ENCODE peak calls at places on chromosome X, in ten cellular contexts. G is HepG2, R is A549, C is heart left ventricle, Y is transverse colon, Z is uterus, X is HCT116, B is ovary, F is GM12892, I is breast epithelium. N is an unnamed sample.

GRCh38 chrX:57565198-57565597 is 26.6 kb upstream of the ZXDB start:
- DNase-seq in G (peak; percentile 56), R (no peak), C (no peak), Y (no peak), Z (no peak), X (no peak), B (no peak), F (no peak), I (no peak), N (no peak)

GRCh38 chrX:115029869-115030564 is 12.6 kb upstream of the IL13RA2 start:
- DNase-seq in G (no peak), R (no peak), C (no peak), Y (no peak), Z (no peak), X (no peak), B (no peak), F (no peak), I (no peak), N (no peak)

GRCh38 chrX:137563681-137564651 is 2.0 kb upstream of the ZIC3 start:
- DNase-seq in G (no peak), R (no peak), C (no peak), Y (no peak), Z (no peak), X (no peak), B (no peak), F (no peak), I (no peak), N (no peak)

GRCh38 chrX:26309262-26309661 is 93.3 kb downstream of the MAGEB5 start:
- DNase-seq in G (no peak), R (no peak), C (no peak), Y (no peak), Z (no peak), X (no peak), B (no peak), F (no peak), I (no peak), N (no peak)

GRCh38 chrX:119236599-119237525 is 777 bp downstream of the PGRMC1 start:
- DNase-seq in G (no peak), R (no peak), C (no peak), Y (peak; percentile 50), Z (peak; percentile 32), X (no peak), B (peak; percentile 14), F (peak; percentile 25), I (no peak), N (no peak)

GRCh38 chrX:79263550-79263949 is 103.6 kb downstream of the ITM2A start:
- DNase-seq in G (no peak), R (no peak), C (no peak), Y (no peak), Z (no peak), X (no peak), B (no peak), F (no peak), I (no peak), N (no peak)

GRCh38 chrX:51420610-51421009 is 75.8 kb downstream of the NUDT11 start:
- DNase-seq in G (peak; percentile 5), R (peak; percentile 3), C (no peak), Y (no peak), Z (no peak), X (peak; percentile 23), B (no peak), F (no peak), I (no peak), N (no peak)

GRCh38 chrX:138349351-138349750 is 362.2 kb downstream of the FGF13 start:
- DNase-seq in G (no peak), R (no peak), C (no peak), Y (no peak), Z (no peak), X (no peak), B (no peak), F (no peak), I (no peak), N (no peak)

GRCh38 chrX:6505960-6506359 is 29.0 kb downstream of the VCX3A start:
- DNase-seq in G (no peak), R (no peak), C (no peak), Y (no peak), Z (no peak), X (no peak), B (no peak), F (no peak), I (no peak), N (no peak)

GRCh38 chrX:54785901-54786300 is 12.2 kb downstream of the ITIH6 start:
- DNase-seq in G (peak; percentile 7), R (no peak), C (no peak), Y (no peak), Z (no peak), X (no peak), B (no peak), F (no peak), I (no peak), N (no peak)

GRCh38 chrX:136961594-136962135 is 72.1 kb downstream of the GPR101 start:
- DNase-seq in G (no peak), R (no peak), C (no peak), Y (no peak), Z (no peak), X (no peak), B (no peak), F (no peak), I (no peak), N (no peak)

GRCh38 chrX:3532571-3532970 is 180.9 kb downstream of the PRKX start:
- DNase-seq in G (no peak), R (no peak), C (no peak), Y (no peak), Z (no peak), X (no peak), B (no peak), F (no peak), I (no peak), N (no peak)

GRCh38 chrX:40106677-40107290 is 9.0 kb upstream of the BCOR start:
- DNase-seq in G (no peak), R (no peak), C (no peak), Y (no peak), Z (no peak), X (no peak), B (no peak), F (no peak), I (no peak), N (no peak)

GRCh38 chrX:40105791-40106676 is 8.3 kb upstream of the BCOR start:
- DNase-seq in G (no peak), R (peak; percentile 38), C (peak; percentile 76), Y (peak; percentile 78), Z (peak; percentile 68), X (no peak), B (peak; percentile 71), F (peak; percentile 47), I (peak; percentile 70), N (no peak)

GRCh38 chrX:40104649-40105015 is 6.9 kb upstream of the BCOR start:
- DNase-seq in G (no peak), R (peak; percentile 41), C (peak; percentile 76), Y (peak; percentile 65), Z (peak; percentile 51), X (no peak), B (peak; percentile 44), F (peak; percentile 41), I (no peak), N (no peak)

GRCh38 chrX:40103565-40104323 is 6.0 kb upstream of the BCOR start:
- DNase-seq in G (no peak), R (no peak), C (no peak), Y (no peak), Z (no peak), X (no peak), B (no peak), F (no peak), I (no peak), N (no peak)

GRCh38 chrX:40105016-40105790 is 7.4 kb upstream of the BCOR start:
- DNase-seq in G (no peak), R (peak; percentile 21), C (peak; percentile 56), Y (peak; percentile 57), Z (peak; percentile 41), X (no peak), B (peak; percentile 38), F (no peak), I (no peak), N (no peak)
- TF ChIP-seq POLR2A in G (no peak), R (no peak), C (no peak), Y (no peak), Z (no peak), X (no peak), B (no peak), F (no peak), I (no peak), N (no peak)

GRCh38 chrX:108091266-108091877 is at the start of the genes ATG4A and PSMD10:
- DNase-seq in G (peak; percentile 92), R (peak; percentile 77), C (peak; percentile 95), Y (peak; percentile 94), Z (peak; percentile 89), X (peak; percentile 87), B (peak; percentile 85), F (peak; percentile 36), I (peak; percentile 88), N (peak; percentile 51)
- TF ChIP-seq POLR2A in G (peak; percentile 88), R (peak; percentile 49), C (peak; percentile 32), Y (peak; percentile 84), Z (peak; percentile 72), X (no peak), B (peak; percentile 66), F (peak; percentile 53), I (peak; percentile 56), N (peak; percentile 46)

DNA sequence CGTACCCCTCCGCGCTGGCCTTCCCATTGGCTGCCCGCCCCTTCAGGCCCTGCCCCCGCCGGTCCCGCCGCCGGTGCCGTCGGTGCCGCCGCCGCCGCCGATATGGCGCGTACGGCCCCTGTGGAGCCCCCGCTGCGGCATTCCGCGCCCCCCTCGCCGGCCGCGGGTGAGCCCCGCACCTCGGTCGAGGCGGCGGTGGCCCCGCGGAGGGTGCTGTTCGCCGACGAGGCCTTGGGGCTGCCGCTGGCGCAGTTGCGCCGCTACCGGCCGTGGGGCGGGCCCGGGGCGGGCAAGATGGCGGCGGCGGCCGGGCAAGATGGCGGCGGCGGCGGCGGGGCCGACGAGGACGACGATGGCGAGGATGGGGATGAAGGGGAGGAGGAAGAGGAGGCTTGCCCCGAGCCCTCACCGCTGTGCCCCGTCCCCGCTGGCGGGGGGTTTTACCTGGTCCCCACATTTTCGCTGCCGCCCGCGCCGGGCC is at the start of gene PPP1R3F:
- DNase-seq in G (no peak), R (no peak), C (no peak), Y (no peak), Z (no peak), X (no peak), B (peak; percentile 23), F (no peak), I (no peak), N (no peak)
- TF ChIP-seq POLR2A in G (no peak), R (peak; percentile 48), C (peak; percentile 52), Y (peak; percentile 12), Z (peak; percentile 87), X (no peak), B (peak; percentile 80), F (peak; percentile 44), I (no peak), N (peak; percentile 13)

GRCh38 chrX:124606724-124607123 is 260.4 kb downstream of the SH2D1A start:
- DNase-seq in G (no peak), R (no peak), C (no peak), Y (no peak), Z (no peak), X (no peak), B (no peak), F (no peak), I (no peak), N (no peak)

DNA sequence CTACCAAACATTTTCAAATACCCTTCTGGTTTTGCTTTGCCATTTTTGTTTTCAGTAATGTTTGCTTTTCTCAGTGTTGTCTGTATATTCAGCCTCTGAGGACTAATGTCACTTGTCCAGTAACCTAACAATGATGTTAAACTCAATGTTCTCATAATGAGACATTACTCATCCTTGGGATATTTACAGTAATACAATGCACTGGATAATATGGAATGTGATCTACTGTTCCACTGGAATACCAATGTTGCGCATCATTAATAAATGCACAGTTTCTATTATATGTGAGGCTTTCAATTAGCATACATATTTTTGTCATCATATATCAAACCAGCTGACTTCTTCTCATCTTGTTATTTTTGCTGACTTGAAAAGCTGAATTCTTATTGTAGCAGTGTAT is 259.2 kb downstream of the SH2D1A start:
- DNase-seq in G (no peak), R (no peak), C (no peak), Y (no peak), Z (no peak), X (no peak), B (no peak), F (no peak), I (no peak), N (no peak)
- TF ChIP-seq POLR2A in G (no peak), R (no peak), C (no peak), Y (no peak), Z (no peak), X (no peak), B (no peak), F (no peak), I (no peak), N (no peak)